ENCODE peak calls at places on chromosome 16, in ten cellular contexts. One of them, this sample, is unnamed.

GRCh38 chr16:56841233-56841632 is 23.8 kb upstream of the SLC12A3 start:
- DNase-seq in HFFc6: peak; percentile 59
- DNase-seq in activated CD8-positive, alpha-beta T cell treated with anti-CD3 and anti-CD28 coated beads for 36 hours: no peak
- DNase-seq in RWPE1: no peak
- DNase-seq in tibial nerve: peak; percentile 32
- DNase-seq in HCT116: no peak
- DNase-seq in NB4: no peak
- DNase-seq in mucosa of descending colon: no peak
- DNase-seq in fibroblast of lung: peak; percentile 29
- DNase-seq in cardiac fibroblast: peak; percentile 54
- DNase-seq in this sample: no peak

GRCh38 chr16:89004209-89004831 is 27.3 kb upstream of the CBFA2T3 start:
- DNase-seq in HFFc6: peak; percentile 4
- DNase-seq in activated CD8-positive, alpha-beta T cell treated with anti-CD3 and anti-CD28 coated beads for 36 hours: no peak
- DNase-seq in RWPE1: no peak
- DNase-seq in tibial nerve: no peak
- DNase-seq in HCT116: no peak
- DNase-seq in NB4: no peak
- DNase-seq in mucosa of descending colon: peak; percentile 20
- DNase-seq in fibroblast of lung: no peak
- DNase-seq in cardiac fibroblast: peak; percentile 34
- DNase-seq in this sample: no peak

GRCh38 chr16:14007460-14007859 is 63.7 kb upstream of the MRTFB start:
- DNase-seq in HFFc6: peak; percentile 59
- DNase-seq in activated CD8-positive, alpha-beta T cell treated with anti-CD3 and anti-CD28 coated beads for 36 hours: no peak
- DNase-seq in RWPE1: no peak
- DNase-seq in tibial nerve: no peak
- DNase-seq in HCT116: no peak
- DNase-seq in NB4: no peak
- DNase-seq in mucosa of descending colon: no peak
- DNase-seq in fibroblast of lung: peak; percentile 79
- DNase-seq in cardiac fibroblast: peak; percentile 72
- DNase-seq in this sample: no peak

GRCh38 chr16:49351119-49351518 is 22.5 kb upstream of the C16orf78 start:
- DNase-seq in HFFc6: no peak
- DNase-seq in activated CD8-positive, alpha-beta T cell treated with anti-CD3 and anti-CD28 coated beads for 36 hours: no peak
- DNase-seq in RWPE1: no peak
- DNase-seq in tibial nerve: no peak
- DNase-seq in HCT116: no peak
- DNase-seq in NB4: peak; percentile 13
- DNase-seq in mucosa of descending colon: no peak
- DNase-seq in fibroblast of lung: no peak
- DNase-seq in cardiac fibroblast: no peak
- DNase-seq in this sample: no peak

GRCh38 chr16:85750827-85751641 is at the start of gene C16orf74:
- DNase-seq in HFFc6: peak; percentile 20
- DNase-seq in activated CD8-positive, alpha-beta T cell treated with anti-CD3 and anti-CD28 coated beads for 36 hours: no peak
- DNase-seq in RWPE1: peak; percentile 79
- DNase-seq in tibial nerve: no peak
- DNase-seq in HCT116: no peak
- DNase-seq in NB4: peak; percentile 87
- DNase-seq in mucosa of descending colon: peak; percentile 73
- DNase-seq in fibroblast of lung: peak; percentile 17
- DNase-seq in cardiac fibroblast: peak; percentile 67
- DNase-seq in this sample: no peak

GRCh38 chr16:15542261-15542660 is 100.7 kb downstream of the MARF1 start:
- DNase-seq in HFFc6: no peak
- DNase-seq in activated CD8-positive, alpha-beta T cell treated with anti-CD3 and anti-CD28 coated beads for 36 hours: no peak
- DNase-seq in RWPE1: no peak
- DNase-seq in tibial nerve: no peak
- DNase-seq in HCT116: no peak
- DNase-seq in NB4: no peak
- DNase-seq in mucosa of descending colon: no peak
- DNase-seq in fibroblast of lung: no peak
- DNase-seq in cardiac fibroblast: no peak
- DNase-seq in this sample: no peak

GRCh38 chr16:3182608-3183444 is 5.2 kb upstream of the OR1F1 start:
- DNase-seq in HFFc6: peak; percentile 65
- DNase-seq in activated CD8-positive, alpha-beta T cell treated with anti-CD3 and anti-CD28 coated beads for 36 hours: peak; percentile 75
- DNase-seq in RWPE1: no peak
- DNase-seq in tibial nerve: no peak
- DNase-seq in HCT116: no peak
- DNase-seq in NB4: peak; percentile 52
- DNase-seq in mucosa of descending colon: no peak
- DNase-seq in fibroblast of lung: peak; percentile 51
- DNase-seq in cardiac fibroblast: peak; percentile 47
- DNase-seq in this sample: no peak

GRCh38 chr16:10600792-10601443 is 20.5 kb upstream of the EMP2 start:
- DNase-seq in HFFc6: no peak
- DNase-seq in activated CD8-positive, alpha-beta T cell treated with anti-CD3 and anti-CD28 coated beads for 36 hours: no peak
- DNase-seq in RWPE1: no peak
- DNase-seq in tibial nerve: no peak
- DNase-seq in HCT116: no peak
- DNase-seq in NB4: peak; percentile 37
- DNase-seq in mucosa of descending colon: no peak
- DNase-seq in fibroblast of lung: peak; percentile 59
- DNase-seq in cardiac fibroblast: no peak
- DNase-seq in this sample: no peak

GRCh38 chr16:85650864-85651811 is 37.6 kb downstream of the GINS2 start:
- DNase-seq in HFFc6: no peak
- DNase-seq in activated CD8-positive, alpha-beta T cell treated with anti-CD3 and anti-CD28 coated beads for 36 hours: no peak
- DNase-seq in RWPE1: no peak
- DNase-seq in tibial nerve: no peak
- DNase-seq in HCT116: no peak
- DNase-seq in NB4: no peak
- DNase-seq in mucosa of descending colon: no peak
- DNase-seq in fibroblast of lung: peak; percentile 32
- DNase-seq in cardiac fibroblast: no peak
- DNase-seq in this sample: no peak

GRCh38 chr16:89097528-89097846 is 3.8 kb downstream of the ACSF3 start:
- DNase-seq in HFFc6: no peak
- DNase-seq in activated CD8-positive, alpha-beta T cell treated with anti-CD3 and anti-CD28 coated beads for 36 hours: no peak
- DNase-seq in RWPE1: no peak
- DNase-seq in tibial nerve: no peak
- DNase-seq in HCT116: no peak
- DNase-seq in NB4: no peak
- DNase-seq in mucosa of descending colon: no peak
- DNase-seq in fibroblast of lung: no peak
- DNase-seq in cardiac fibroblast: no peak
- DNase-seq in this sample: no peak

GRCh38 chr16:1469693-1470201 is 5.1 kb downstream of the CLCN7 start:
- DNase-seq in HFFc6: no peak
- DNase-seq in activated CD8-positive, alpha-beta T cell treated with anti-CD3 and anti-CD28 coated beads for 36 hours: no peak
- DNase-seq in RWPE1: no peak
- DNase-seq in tibial nerve: no peak
- DNase-seq in HCT116: no peak
- DNase-seq in NB4: peak; percentile 91
- DNase-seq in mucosa of descending colon: no peak
- DNase-seq in fibroblast of lung: no peak
- DNase-seq in cardiac fibroblast: no peak
- DNase-seq in this sample: no peak

GRCh38 chr16:1470543-1471251 is 4.1 kb downstream of the CLCN7 start:
- DNase-seq in HFFc6: no peak
- DNase-seq in activated CD8-positive, alpha-beta T cell treated with anti-CD3 and anti-CD28 coated beads for 36 hours: no peak
- DNase-seq in RWPE1: no peak
- DNase-seq in tibial nerve: no peak
- DNase-seq in HCT116: no peak
- DNase-seq in NB4: peak; percentile 84
- DNase-seq in mucosa of descending colon: no peak
- DNase-seq in fibroblast of lung: peak; percentile 64
- DNase-seq in cardiac fibroblast: peak; percentile 56
- DNase-seq in this sample: no peak

GRCh38 chr16:1474047-1474446 is 781 bp downstream of the CLCN7 start:
- DNase-seq in HFFc6: no peak
- DNase-seq in activated CD8-positive, alpha-beta T cell treated with anti-CD3 and anti-CD28 coated beads for 36 hours: no peak
- DNase-seq in RWPE1: peak; percentile 22
- DNase-seq in tibial nerve: no peak
- DNase-seq in HCT116: no peak
- DNase-seq in NB4: peak; percentile 39
- DNase-seq in mucosa of descending colon: no peak
- DNase-seq in fibroblast of lung: no peak
- DNase-seq in cardiac fibroblast: no peak
- DNase-seq in this sample: no peak

GRCh38 chr16:1472974-1473373 is 1.9 kb downstream of the CLCN7 start:
- DNase-seq in HFFc6: no peak
- DNase-seq in activated CD8-positive, alpha-beta T cell treated with anti-CD3 and anti-CD28 coated beads for 36 hours: no peak
- DNase-seq in RWPE1: no peak
- DNase-seq in tibial nerve: no peak
- DNase-seq in HCT116: no peak
- DNase-seq in NB4: peak; percentile 28
- DNase-seq in mucosa of descending colon: no peak
- DNase-seq in fibroblast of lung: no peak
- DNase-seq in cardiac fibroblast: no peak
- DNase-seq in this sample: no peak

DNA sequence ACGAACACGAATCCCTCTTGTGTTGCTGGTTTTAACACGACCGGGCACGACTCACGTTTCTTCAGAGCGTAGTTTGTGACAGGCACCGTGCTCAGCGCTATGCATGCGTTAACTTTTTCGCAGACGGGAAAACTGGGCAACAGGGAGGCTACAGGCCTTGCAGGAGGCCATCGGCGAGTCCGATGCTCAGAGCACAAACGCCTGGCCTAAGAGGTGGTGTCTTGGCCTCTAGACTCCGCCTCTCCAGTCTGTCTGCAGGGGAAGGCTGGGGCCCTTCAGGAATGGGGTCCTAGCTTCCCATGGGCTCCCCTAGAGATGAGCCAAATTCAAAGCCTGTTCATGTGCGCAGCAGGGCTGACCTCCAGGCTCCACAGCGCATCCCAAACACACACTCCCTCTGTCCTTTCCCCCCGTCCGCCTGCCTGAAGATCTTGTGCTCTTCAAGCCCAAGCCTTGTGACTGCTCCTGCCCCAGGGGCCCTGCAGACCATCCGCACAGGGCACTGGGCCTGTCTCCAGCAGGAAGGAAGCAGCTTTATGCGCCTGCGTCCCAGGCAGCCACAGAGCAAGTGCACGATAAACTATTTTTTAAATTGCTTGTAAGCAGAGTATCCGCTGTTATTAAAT is 3.1 kb downstream of the CLCN7 start:
- DNase-seq in HFFc6: no peak
- DNase-seq in activated CD8-positive, alpha-beta T cell treated with anti-CD3 and anti-CD28 coated beads for 36 hours: no peak
- DNase-seq in RWPE1: no peak
- DNase-seq in tibial nerve: no peak
- DNase-seq in HCT116: no peak
- DNase-seq in NB4: peak; percentile 74
- DNase-seq in mucosa of descending colon: no peak
- DNase-seq in fibroblast of lung: no peak
- DNase-seq in cardiac fibroblast: no peak
- DNase-seq in this sample: no peak
- TF ChIP-seq CTCF in HFFc6: no peak
- TF ChIP-seq CTCF in activated CD8-positive, alpha-beta T cell treated with anti-CD3 and anti-CD28 coated beads for 36 hours: no peak
- TF ChIP-seq CTCF in RWPE1: no peak
- TF ChIP-seq CTCF in tibial nerve: no peak
- TF ChIP-seq CTCF in HCT116: no peak
- TF ChIP-seq CTCF in NB4: no peak
- TF ChIP-seq CTCF in mucosa of descending colon: no peak
- TF ChIP-seq CTCF in fibroblast of lung: no peak
- TF ChIP-seq CTCF in cardiac fibroblast: no peak
- TF ChIP-seq CTCF in this sample: no peak

DNA sequence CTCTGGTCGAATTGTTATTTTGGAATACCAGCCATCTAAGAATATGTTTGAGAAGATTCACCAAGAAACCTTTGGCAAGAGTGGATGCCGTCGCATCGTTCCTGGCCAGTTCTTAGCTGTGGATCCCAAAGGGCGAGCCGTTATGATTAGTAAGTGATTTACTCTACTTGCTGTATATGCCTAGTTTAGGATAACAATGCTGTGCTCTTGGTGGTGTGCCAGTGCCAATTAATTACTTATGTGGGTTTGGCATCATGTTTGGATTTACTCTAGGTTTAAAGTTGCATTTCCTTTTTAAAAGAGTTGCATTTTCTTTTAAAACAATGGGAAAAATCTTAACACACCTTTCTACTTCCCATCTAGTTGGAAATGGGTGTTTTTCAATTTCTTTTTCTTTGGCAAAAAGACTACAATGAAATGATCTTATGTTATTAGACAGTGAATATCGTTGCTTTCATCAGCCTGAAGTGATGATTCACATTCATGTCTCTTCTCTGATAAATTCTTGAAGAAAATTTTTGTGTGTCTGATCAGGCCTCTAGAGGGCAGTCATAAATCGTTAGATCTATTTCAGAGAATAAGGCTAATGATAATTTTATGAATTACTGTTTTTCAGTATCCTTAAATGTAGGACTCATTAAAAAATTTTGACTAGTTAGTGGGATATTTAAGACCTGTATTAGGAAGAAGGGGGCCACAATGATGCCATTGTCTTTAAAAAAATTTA is 5.6 kb downstream of the SF3B3 start:
- DNase-seq in HFFc6: peak; percentile 70
- DNase-seq in activated CD8-positive, alpha-beta T cell treated with anti-CD3 and anti-CD28 coated beads for 36 hours: no peak
- DNase-seq in RWPE1: peak; percentile 48
- DNase-seq in tibial nerve: no peak
- DNase-seq in HCT116: peak; percentile 15
- DNase-seq in NB4: peak; percentile 63
- DNase-seq in mucosa of descending colon: no peak
- DNase-seq in fibroblast of lung: peak; percentile 64
- DNase-seq in cardiac fibroblast: peak; percentile 70
- DNase-seq in this sample: no peak
- TF ChIP-seq CTCF in HFFc6: peak; percentile 83
- TF ChIP-seq CTCF in activated CD8-positive, alpha-beta T cell treated with anti-CD3 and anti-CD28 coated beads for 36 hours: peak; percentile 47
- TF ChIP-seq CTCF in RWPE1: peak; percentile 63
- TF ChIP-seq CTCF in tibial nerve: peak; percentile 66
- TF ChIP-seq CTCF in HCT116: peak; percentile 32
- TF ChIP-seq CTCF in NB4: peak; percentile 47
- TF ChIP-seq CTCF in mucosa of descending colon: no peak
- TF ChIP-seq CTCF in fibroblast of lung: peak; percentile 61
- TF ChIP-seq CTCF in cardiac fibroblast: peak; percentile 49
- TF ChIP-seq CTCF in this sample: no peak

DNA sequence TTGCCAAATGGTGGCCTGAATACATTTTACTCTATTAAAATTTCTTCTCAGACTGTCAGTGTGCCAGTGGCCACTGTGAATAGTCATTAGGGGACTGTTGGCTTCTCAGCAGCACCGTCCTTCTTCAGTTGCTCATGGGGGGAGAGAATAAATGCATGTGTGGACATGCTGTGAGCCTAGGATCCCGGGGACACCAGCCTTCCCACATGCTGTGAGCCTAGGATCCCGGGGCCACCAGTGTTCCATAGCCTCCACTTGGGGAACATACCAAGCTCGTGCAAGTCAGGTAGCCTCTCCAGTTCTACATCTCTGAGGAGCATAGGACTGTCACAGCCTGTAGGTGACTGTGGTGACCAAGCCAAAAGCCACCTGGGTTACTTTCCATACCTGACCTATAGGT is 51.5 kb downstream of the BANP start:
- DNase-seq in HFFc6: no peak
- DNase-seq in activated CD8-positive, alpha-beta T cell treated with anti-CD3 and anti-CD28 coated beads for 36 hours: no peak
- DNase-seq in RWPE1: no peak
- DNase-seq in tibial nerve: no peak
- DNase-seq in HCT116: no peak
- DNase-seq in NB4: no peak
- DNase-seq in mucosa of descending colon: no peak
- DNase-seq in fibroblast of lung: no peak
- DNase-seq in cardiac fibroblast: no peak
- DNase-seq in this sample: no peak
- TF ChIP-seq CTCF in HFFc6: no peak
- TF ChIP-seq CTCF in activated CD8-positive, alpha-beta T cell treated with anti-CD3 and anti-CD28 coated beads for 36 hours: no peak
- TF ChIP-seq CTCF in RWPE1: no peak
- TF ChIP-seq CTCF in tibial nerve: no peak
- TF ChIP-seq CTCF in HCT116: no peak
- TF ChIP-seq CTCF in NB4: no peak
- TF ChIP-seq CTCF in mucosa of descending colon: no peak
- TF ChIP-seq CTCF in fibroblast of lung: no peak
- TF ChIP-seq CTCF in cardiac fibroblast: no peak
- TF ChIP-seq CTCF in this sample: no peak

GRCh38 chr16:30615358-30616076 is 5.3 kb upstream of the ZNF689 start:
- DNase-seq in HFFc6: no peak
- DNase-seq in activated CD8-positive, alpha-beta T cell treated with anti-CD3 and anti-CD28 coated beads for 36 hours: peak; percentile 94
- DNase-seq in RWPE1: no peak
- DNase-seq in tibial nerve: no peak
- DNase-seq in HCT116: peak; percentile 48
- DNase-seq in NB4: peak; percentile 81
- DNase-seq in mucosa of descending colon: peak; percentile 87
- DNase-seq in fibroblast of lung: no peak
- DNase-seq in cardiac fibroblast: peak; percentile 43
- DNase-seq in this sample: peak; percentile 58
- TF ChIP-seq CTCF in HFFc6: peak; percentile 78
- TF ChIP-seq CTCF in activated CD8-positive, alpha-beta T cell treated with anti-CD3 and anti-CD28 coated beads for 36 hours: peak; percentile 90
- TF ChIP-seq CTCF in RWPE1: no peak
- TF ChIP-seq CTCF in tibial nerve: peak; percentile 37
- TF ChIP-seq CTCF in HCT116: peak; percentile 65
- TF ChIP-seq CTCF in NB4: peak; percentile 78
- TF ChIP-seq CTCF in mucosa of descending colon: peak; percentile 64
- TF ChIP-seq CTCF in fibroblast of lung: peak; percentile 62
- TF ChIP-seq CTCF in cardiac fibroblast: peak; percentile 63
- TF ChIP-seq CTCF in this sample: peak; percentile 47

This sample was measured in natural killer cell.